ENCODE peak calls at places on chromosomes 6 and 20, in five cellular contexts. H is lower lobe of right lung, R is uterus, W is fibroblast of lung, K is left lung. B is an unnamed sample.

GRCh38 chr6:50842446-50842845 is 23.8 kb downstream of the TFAP2B start:
- DNase-seq in K (no peak), W (no peak), H (no peak), R (no peak), B (no peak)

GRCh38 chr6:125073071-125073470 is 80.5 kb upstream of the TPD52L1 start:
- DNase-seq in K (no peak), H (no peak), R (no peak), W (peak; percentile 15), B (no peak)

GRCh38 chr20:53708129-53708968 is 114.7 kb upstream of the ZNF217 start:
- DNase-seq in W (peak; percentile 92), H (no peak), R (no peak), K (no peak), B (peak; percentile 54)

GRCh38 chr6:82953871-82954270 is 111.8 kb downstream of the UBE3D start:
- DNase-seq in K (no peak), H (no peak), R (peak; percentile 22), W (peak; percentile 65), B (no peak)

GRCh38 chr6:124676033-124676432 is 286.2 kb upstream of the RNF217 start:
- DNase-seq in H (no peak), R (no peak), K (no peak), W (peak; percentile 84), B (no peak)

GRCh38 chr20:63090052-63090451 is 83.3 kb upstream of the BHLHE23 start:
- DNase-seq in H (no peak), K (no peak), W (no peak), R (no peak), B (peak; percentile 29)

GRCh38 chr20:51553897-51554504 is 11.5 kb upstream of the NFATC2 start:
- DNase-seq in R (no peak), H (no peak), W (peak; percentile 69), K (no peak), B (no peak)

GRCh38 chr6:159463440-159463839 is 229.6 kb downstream of the SOD2 start:
- DNase-seq in R (no peak), K (no peak), W (peak; percentile 6), H (no peak), B (no peak)

GRCh38 chr20:38935967-38936407 is 9.8 kb downstream of the FAM83D start:
- DNase-seq in H (no peak), K (no peak), R (no peak), W (peak; percentile 32), B (no peak)

GRCh38 chr20:1373614-1374013 is 19.2 kb downstream of the FKBP1A start:
- DNase-seq in K (no peak), R (no peak), H (no peak), W (no peak), B (no peak)

GRCh38 chr6:40599580-40599979 is 12.4 kb upstream of the LRFN2 start:
- DNase-seq in H (no peak), W (no peak), K (no peak), R (no peak), B (no peak)

GRCh38 chr6:25660512-25660911 is 8.5 kb downstream of the SCGN start:
- DNase-seq in R (no peak), K (no peak), H (no peak), W (peak; percentile 37), B (no peak)

GRCh38 chr20:37011147-37011546 is 59.6 kb upstream of the SAMHD1 start:
- DNase-seq in H (no peak), W (no peak), K (no peak), R (no peak), B (no peak)

GRCh38 chr20:37007898-37008649 is 56.6 kb upstream of the SAMHD1 start:
- DNase-seq in K (no peak), W (peak; percentile 36), R (no peak), H (no peak), B (peak; percentile 42)
- TF ChIP-seq CTCF in K (no peak), W (peak; percentile 26), R (no peak), H (peak; percentile 25), B (peak; percentile 29)

DNA sequence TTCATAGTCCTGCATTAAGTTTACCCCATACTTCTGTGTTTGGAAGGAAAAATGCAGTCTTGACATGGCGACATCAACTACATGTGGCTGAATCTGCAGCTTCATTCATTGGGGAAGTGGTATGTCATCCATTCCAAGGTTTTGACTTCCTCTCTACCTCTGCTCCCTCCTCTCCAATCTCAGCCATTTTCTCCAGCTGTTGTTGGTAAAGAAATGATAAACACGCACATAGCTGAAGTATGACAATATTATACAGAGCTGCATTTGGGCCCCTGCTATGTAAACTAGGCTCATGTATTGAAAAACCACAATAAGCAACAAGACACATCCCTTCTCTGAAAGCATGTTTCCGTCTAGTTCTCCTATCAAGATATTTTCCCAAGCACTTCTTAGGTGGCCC is 39.2 kb upstream of the NEDD9 start:
- DNase-seq in R (no peak), W (peak; percentile 45), H (no peak), K (no peak), B (no peak)
- H3K4me1 ChIP-seq in R (no peaks in the 10 kb centered on the region), W (peaks cover 9% of the 10 kb centered on the region), H (peaks cover 56% of the 10 kb centered on the region), K (peaks cover 41% of the 10 kb centered on the region), B (peaks cover 40% of the 10 kb centered on the region)

GRCh38 chr6:107392069-107392468 is 67.3 kb downstream of the PDSS2 start:
- DNase-seq in W (no peak), K (no peak), R (no peak), H (no peak), B (no peak)
- TF ChIP-seq CTCF in W (no peak), K (no peak), R (no peak), H (no peak), B (no peak)

GRCh38 chr6:136113736-136114173 is 136.4 kb downstream of the MTFR2 start:
- DNase-seq in R (peak; percentile 55), K (no peak), H (peak; percentile 49), W (peak; percentile 74), B (peak; percentile 2)

GRCh38 chr6:136108591-136108990 is 141.5 kb downstream of the MTFR2 start:
- DNase-seq in K (no peak), R (no peak), W (peak; percentile 16), H (no peak), B (no peak)

GRCh38 chr6:136112262-136112661 is 137.8 kb downstream of the MTFR2 start:
- DNase-seq in H (no peak), K (no peak), R (no peak), W (no peak), B (no peak)

GRCh38 chr6:136114661-136115060 is 135.4 kb downstream of the MTFR2 start:
- DNase-seq in H (peak; percentile 72), K (no peak), W (no peak), R (no peak), B (no peak)

DNA sequence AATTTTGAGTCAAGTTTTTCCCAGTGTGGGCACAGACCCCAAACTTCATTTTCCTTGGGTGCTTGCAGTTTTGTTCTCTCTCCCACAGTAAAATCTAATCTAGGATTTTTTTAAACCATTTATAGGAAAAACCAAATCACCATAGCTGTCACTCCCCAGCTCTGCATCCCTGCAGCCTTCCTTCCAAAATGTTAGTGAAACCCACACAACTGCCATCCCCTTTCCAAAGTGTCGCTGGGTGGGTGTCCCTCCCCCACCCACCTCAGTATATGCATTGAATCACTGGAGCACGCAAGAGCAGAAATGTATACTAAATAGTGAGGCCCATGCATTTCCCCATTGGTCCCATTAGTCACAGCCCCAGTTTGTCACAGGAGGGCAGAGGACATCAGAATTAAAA is 138.3 kb downstream of the MTFR2 start:
- DNase-seq in K (no peak), W (no peak), H (no peak), R (no peak), B (no peak)
- H3K4me1 ChIP-seq in K (no peaks in the 10 kb centered on the region), W (peaks cover under 1% of the 10 kb centered on the region), H (peaks cover 12% of the 10 kb centered on the region), R (no peaks in the 10 kb centered on the region), B (no peaks in the 10 kb centered on the region)

GRCh38 chr20:33627577-33628216 is 34.4 kb upstream of the C20orf144 start:
- DNase-seq in H (no peak), W (no peak), R (no peak), K (no peak), B (no peak)
- TF ChIP-seq CTCF in H (no peak), W (no peak), R (no peak), K (no peak), B (no peak)

GRCh38 chr20:31590717-31591225 is 14.3 kb upstream of the ID1 start:
- DNase-seq in W (no peak), R (no peak), H (no peak), K (no peak), B (no peak)
- H3K4me1 ChIP-seq in W (peaks cover 22% of the 10 kb centered on the region), R (no peaks in the 10 kb centered on the region), H (peaks cover 44% of the 10 kb centered on the region), K (peaks cover 59% of the 10 kb centered on the region), B (peaks cover 35% of the 10 kb centered on the region)